ENCODE peak calls at places on chromosomes 5 and 9, in six cellular contexts. A is A549, P is HepG2, T is K562, K is upper lobe of left lung, F is GM12878. C is an unnamed sample.

GRCh38 chr9:109478204-109478563 is 19.9 kb downstream of the PTPN3 start:
- ATAC-seq in A (no peak), P (peak; percentile 3), T (no peak), K (no peak), F (no peak), C (no peak)

GRCh38 chr5:178272591-178272990 is 40.0 kb upstream of the PHYKPL start:
- ATAC-seq in A (no peak), P (no peak), T (no peak), K (no peak), F (no peak), C (no peak)

GRCh38 chr9:37436540-37436939 is 14.0 kb downstream of the GRHPR start:
- ATAC-seq in A (no peak), P (no peak), T (no peak), K (no peak), F (no peak), C (no peak)

GRCh38 chr9:126533911-126534300 is 79.8 kb upstream of the LMX1B start:
- ATAC-seq in A (no peak), P (no peak), T (no peak), K (no peak), F (no peak), C (no peak)

GRCh38 chr5:143322931-143323330 is 80.6 kb downstream of the NR3C1 start:
- ATAC-seq in A (no peak), P (no peak), T (no peak), K (no peak), F (no peak), C (no peak)

GRCh38 chr5:5317976-5318375 is 104.5 kb upstream of the ICE1 start:
- ATAC-seq in A (no peak), P (no peak), T (no peak), K (peak; percentile 44), F (no peak), C (no peak)

GRCh38 chr5:150249744-150250143 is 39.8 kb downstream of the CAMK2A start:
- ATAC-seq in A (no peak), P (no peak), T (no peak), K (no peak), F (no peak), C (no peak)

GRCh38 chr5:143402464-143403356 is 776 bp downstream of the NR3C1 start:
- ATAC-seq in A (peak; percentile 3), P (peak; percentile 62), T (peak; percentile 43), K (no peak), F (peak; percentile 3), C (no peak)

GRCh38 chr5:167839065-167839464 is 452.4 kb upstream of the WWC1 start:
- ATAC-seq in A (no peak), P (no peak), T (no peak), K (no peak), F (no peak), C (no peak)

GRCh38 chr9:107294756-107295155 is 11.7 kb downstream of the RAD23B start:
- ATAC-seq in A (peak; percentile 39), P (peak; percentile 16), T (peak; percentile 58), K (no peak), F (peak; percentile 11), C (no peak)

GRCh38 chr5:134714120-134714519 is 24.2 kb upstream of the CAMLG start:
- ATAC-seq in A (no peak), P (peak; percentile 35), T (no peak), K (no peak), F (no peak), C (no peak)

GRCh38 chr9:14674630-14675029 is 18.6 kb downstream of the ZDHHC21 start:
- ATAC-seq in A (no peak), P (no peak), T (no peak), K (no peak), F (no peak), C (no peak)

GRCh38 chr5:65933295-65933694 is 6.9 kb downstream of the ERBIN start:
- ATAC-seq in A (no peak), P (peak; percentile 46), T (peak; percentile 16), K (no peak), F (peak; percentile 39), C (no peak)

DNA sequence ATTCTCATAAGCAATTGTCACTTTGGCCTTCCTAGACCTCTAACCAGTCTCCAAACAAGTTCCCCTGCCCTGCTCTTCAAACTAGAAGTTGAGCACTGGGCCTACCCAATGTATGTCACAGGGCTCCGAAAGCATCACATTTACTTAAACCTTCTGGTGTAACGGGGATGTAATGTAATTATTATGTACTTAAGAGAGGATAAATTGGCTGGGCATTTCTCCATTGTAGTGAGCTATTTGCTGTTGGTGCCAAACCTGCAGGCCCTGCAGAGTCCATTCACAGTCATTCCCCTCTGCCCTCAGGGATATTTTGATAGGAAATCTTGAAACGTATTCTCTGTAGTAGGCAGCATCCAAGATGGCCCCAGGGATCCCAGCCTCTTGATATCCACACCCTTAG is 64.2 kb upstream of the GNE start:
- ATAC-seq in A (no peak), P (no peak), T (no peak), K (no peak), F (no peak), C (no peak)
- H3K4me1 ChIP-seq in A (peaks cover 34% of the 10 kb centered on the region), P (peaks cover 58% of the 10 kb centered on the region), T (peaks cover 3% of the 10 kb centered on the region), K (no peaks in the 10 kb centered on the region), F (no peaks in the 10 kb centered on the region), C (no peaks in the 10 kb centered on the region)

GRCh38 chr5:132072070-132072469 is 1.5 kb upstream of the CSF2 start:
- ATAC-seq in A (no peak), P (peak; percentile 30), T (peak; percentile 65), K (no peak), F (no peak), C (no peak)
- H3K4me3 ChIP-seq in A (no peak overlapping the region), P (no peak overlapping the region), T (no peak overlapping the region), K (no peak overlapping the region), F (no peak overlapping the region), C (no peak overlapping the region)

GRCh38 chr5:76684756-76685594 is 31.0 kb upstream of the F2R start:
- ATAC-seq in A (no peak), P (no peak), T (peak; percentile 46), K (no peak), F (no peak), C (no peak)
- TF ChIP-seq EP300 in A (no peak), P (no peak), T (no peak), K (no peak), F (no peak), C (no peak)

DNA sequence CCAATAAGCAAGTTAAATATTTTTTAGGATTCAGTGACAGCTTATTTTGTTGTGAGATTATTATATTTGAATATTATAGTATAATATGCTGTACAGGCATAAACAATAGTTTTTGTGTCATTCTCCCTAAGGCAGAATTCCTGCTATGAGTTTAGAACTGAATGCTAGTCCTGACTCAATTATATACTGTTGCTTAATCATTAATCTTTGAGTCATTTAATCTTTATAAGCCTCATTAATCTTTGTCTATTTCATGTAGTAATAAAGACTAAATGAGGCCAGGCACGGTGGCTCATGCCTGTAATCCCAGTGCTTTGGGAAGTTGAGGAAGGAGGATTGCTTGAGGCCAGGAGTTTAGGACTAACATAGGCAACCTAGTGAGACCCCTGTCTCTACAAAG is 3.6 kb upstream of the DCP2 start:
- ATAC-seq in A (no peak), P (no peak), T (no peak), K (no peak), F (no peak), C (no peak)
- H3K4me1 ChIP-seq in A (peaks cover 23% of the 10 kb centered on the region), P (peaks cover 31% of the 10 kb centered on the region), T (peaks cover 21% of the 10 kb centered on the region), K (peaks cover 6% of the 10 kb centered on the region), F (peaks cover 24% of the 10 kb centered on the region), C (peaks cover 13% of the 10 kb centered on the region)

GRCh38 chr9:97891736-97892135 is 30.6 kb downstream of the TRMO start:
- ATAC-seq in A (no peak), P (no peak), T (no peak), K (no peak), F (no peak), C (no peak)

GRCh38 chr9:97889941-97890557 is 32.3 kb downstream of the TRMO start:
- ATAC-seq in A (no peak), P (peak; percentile 72), T (peak; percentile 92), K (peak; percentile 50), F (peak; percentile 86), C (no peak)

GRCh38 chr9:97900103-97900737 is 22.1 kb downstream of the TRMO start:
- ATAC-seq in A (no peak), P (peak; percentile 67), T (no peak), K (no peak), F (no peak), C (no peak)

GRCh38 chr9:97900738-97901565 is 21.3 kb downstream of the TRMO start:
- ATAC-seq in A (peak; percentile 77), P (peak; percentile 66), T (peak; percentile 86), K (peak; percentile 63), F (peak; percentile 61), C (no peak)

GRCh38 chr9:97895695-97896332 is 26.5 kb downstream of the TRMO start:
- ATAC-seq in A (peak; percentile 79), P (peak; percentile 81), T (peak; percentile 95), K (peak; percentile 52), F (peak; percentile 70), C (no peak)
- H3K4me3 ChIP-seq in A (no peak overlapping the region), P (no peak overlapping the region), T (no peak overlapping the region), K (no peak overlapping the region), F (no peak overlapping the region), C (no peak overlapping the region)